ENCODE peak calls at places on chromosome 9, in five cellular contexts. M is keratinocyte, Q is MCF 10A, P is nephron progenitor cell, Z is endodermal cell. E is an unnamed sample.

GRCh38 chr9:131072871-131073237 is 23.5 kb upstream of the AIF1L start:
- DNase-seq in M (no peak), Q (no peak), P (no peak), Z (no peak), E (no peak)

GRCh38 chr9:1495282-1495681 is 445.1 kb downstream of the DMRT2 start:
- DNase-seq in M (no peak), Q (no peak), P (no peak), Z (no peak), E (no peak)

GRCh38 chr9:94156549-94157407 is 72.5 kb downstream of the PTPDC1 start:
- DNase-seq in M (no peak), Q (peak; percentile 93), P (no peak), Z (peak; percentile 24), E (no peak)

GRCh38 chr9:126049088-126049487 is 277.5 kb upstream of the MVB12B start:
- DNase-seq in M (no peak), Q (no peak), P (peak; percentile 54), Z (peak; percentile 70), E (no peak)

GRCh38 chr9:34746526-34746925 is 36.6 kb upstream of the CCL21 start:
- DNase-seq in M (no peak), Q (peak; percentile 42), P (no peak), Z (no peak), E (no peak)

GRCh38 chr9:104843644-104844226 is 79.8 kb downstream of the NIPSNAP3B start:
- DNase-seq in M (no peak), Q (no peak), P (no peak), Z (peak; percentile 19), E (no peak)

GRCh38 chr9:16728128-16728505 is 142.4 kb downstream of the BNC2 start:
- DNase-seq in M (no peak), Q (no peak), P (no peak), Z (peak; percentile 50), E (no peak)

GRCh38 chr9:36029765-36030528 is 6.8 kb upstream of the RECK start:
- DNase-seq in M (peak; percentile 89), Q (peak; percentile 94), P (no peak), Z (no peak), E (no peak)

GRCh38 chr9:112074250-112075008 is 100.7 kb downstream of the SUSD1 start:
- DNase-seq in M (no peak), Q (peak; percentile 87), P (peak; percentile 56), Z (peak; percentile 85), E (peak; percentile 20)

GRCh38 chr9:123322771-123323481 is 33.1 kb upstream of the CRB2 start:
- DNase-seq in M (no peak), Q (no peak), P (no peak), Z (peak; percentile 69), E (no peak)

GRCh38 chr9:97970106-97970505 is 13.0 kb upstream of the ANP32B start:
- DNase-seq in M (no peak), Q (no peak), P (no peak), Z (no peak), E (no peak)

GRCh38 chr9:69945671-69946141 is 97.9 kb upstream of the MAMDC2 start:
- DNase-seq in M (no peak), Q (peak; percentile 15), P (no peak), Z (no peak), E (no peak)

GRCh38 chr9:92468206-92468605 is 14.1 kb downstream of the ASPN start:
- DNase-seq in M (no peak), Q (no peak), P (no peak), Z (no peak), E (no peak)

GRCh38 chr9:136399176-136400037 is 563 bp downstream of the SNAPC4 start:
- DNase-seq in M (no peak), Q (peak; percentile 16), P (peak; percentile 43), Z (peak; percentile 60), E (no peak)

DNA sequence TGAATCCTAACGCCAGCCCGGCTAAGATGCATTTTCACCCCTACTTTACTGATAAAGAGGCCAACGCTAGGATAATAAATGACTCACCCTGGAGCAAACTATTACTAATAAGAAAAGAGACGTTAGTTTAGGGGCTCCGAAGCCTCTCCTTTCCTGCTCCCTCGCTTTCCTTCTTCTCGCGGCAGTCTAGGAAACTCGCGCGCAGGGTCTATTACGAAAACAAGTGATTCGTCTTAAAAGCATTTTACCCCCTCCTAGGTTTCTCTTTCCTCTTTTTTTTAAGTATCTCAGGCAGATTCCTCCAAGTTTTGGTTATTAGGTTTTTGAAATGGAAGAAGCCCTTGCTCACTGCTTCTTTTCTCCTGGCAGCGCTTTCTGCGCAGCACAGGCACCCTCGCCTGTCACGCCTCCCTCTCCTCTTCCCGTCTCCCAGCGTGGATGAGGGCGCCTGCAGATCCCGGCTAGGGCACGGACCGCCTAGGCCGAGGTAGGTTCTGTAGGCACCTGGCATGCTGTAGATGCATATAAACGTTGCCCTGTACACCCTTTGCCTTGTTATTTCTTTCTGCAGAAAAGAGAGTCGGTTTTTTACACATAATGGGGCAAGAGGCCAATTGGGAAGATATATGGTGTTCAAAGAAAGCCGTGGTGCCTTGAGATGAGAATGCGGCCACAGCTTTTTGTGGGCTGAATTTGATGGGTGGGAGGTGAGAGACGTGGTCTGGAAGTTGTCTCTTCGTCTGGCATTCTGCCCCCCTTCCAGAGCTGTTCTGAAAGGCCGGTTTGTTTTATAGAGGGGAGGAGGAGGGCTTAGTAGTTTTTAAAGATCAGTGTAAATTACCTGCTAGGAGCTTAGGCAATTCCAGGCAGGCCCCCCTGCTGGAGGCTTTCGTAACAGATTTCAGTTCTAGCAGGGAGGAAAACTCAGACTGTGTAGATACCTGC is 981 bp downstream of the GCNT1 start:
- DNase-seq in M (no peak), Q (peak; percentile 67), P (peak; percentile 47), Z (peak; percentile 90), E (peak; percentile 23)
- TF ChIP-seq CTCF in M (no peak), Q (peak; percentile 44), P (peak; percentile 53), Z (peak; percentile 77), E (peak; percentile 69)

GRCh38 chr9:134661791-134662142 is 20.2 kb downstream of the COL5A1 start:
- DNase-seq in M (no peak), Q (peak; percentile 57), P (no peak), Z (no peak), E (no peak)
- TF ChIP-seq CTCF in M (no peak), Q (no peak), P (no peak), Z (no peak), E (no peak)

GRCh38 chr9:88741335-88741734 is 206.4 kb downstream of the NXNL2 start:
- DNase-seq in M (no peak), Q (peak; percentile 54), P (no peak), Z (peak; percentile 80), E (no peak)
- TF ChIP-seq CTCF in M (peak; percentile 41), Q (no peak), P (peak; percentile 10), Z (peak; percentile 67), E (peak; percentile 40)

DNA sequence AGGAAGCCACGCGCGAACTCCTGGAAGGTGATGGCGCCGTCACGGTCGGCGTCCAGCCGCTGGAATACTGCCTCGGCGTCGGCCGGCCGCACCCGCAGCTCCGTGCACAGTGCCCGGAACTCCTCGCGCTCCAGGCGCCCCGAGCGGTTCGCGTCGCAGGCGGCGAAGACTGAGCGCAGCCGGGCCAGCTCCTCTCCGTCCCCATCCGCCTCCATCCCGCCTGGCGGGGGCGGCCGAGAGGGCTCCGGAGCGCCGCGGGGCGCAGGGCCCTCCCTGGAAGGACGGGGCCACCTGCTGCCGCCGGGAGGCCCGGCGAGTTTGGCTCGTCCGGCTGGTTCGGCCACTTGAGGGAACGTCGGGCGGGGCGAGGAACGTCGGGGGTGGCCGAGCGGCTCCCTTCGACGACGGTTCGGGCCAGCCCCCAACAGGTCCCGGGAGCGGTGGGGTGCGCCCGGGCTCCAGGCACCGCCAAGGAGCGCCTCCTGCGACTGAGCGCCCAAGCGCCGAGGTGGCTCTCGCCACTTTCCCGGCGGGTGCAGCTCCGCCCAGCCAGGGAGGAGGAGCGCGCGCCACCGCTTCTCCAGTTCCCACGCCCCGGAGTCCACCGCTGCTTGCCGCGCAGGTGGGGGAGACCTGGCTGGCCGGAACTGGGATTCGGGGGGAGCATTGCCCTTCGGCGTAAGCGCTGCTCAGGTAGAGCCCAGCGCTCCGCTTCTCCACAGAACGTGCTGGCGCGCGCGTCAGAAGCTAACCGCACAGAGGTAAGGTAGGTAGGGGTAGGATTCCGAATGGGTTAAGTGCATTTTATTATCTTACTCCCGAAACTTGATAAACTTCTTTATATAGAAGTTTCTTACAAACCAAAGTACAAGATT is at the start of gene RASEF:
- DNase-seq in M (no peak), Q (peak; percentile 65), P (peak; percentile 70), Z (peak; percentile 89), E (peak; percentile 79)
- TF ChIP-seq CTCF in M (peak; percentile 10), Q (peak; percentile 29), P (no peak), Z (peak; percentile 58), E (peak; percentile 51)

DNA sequence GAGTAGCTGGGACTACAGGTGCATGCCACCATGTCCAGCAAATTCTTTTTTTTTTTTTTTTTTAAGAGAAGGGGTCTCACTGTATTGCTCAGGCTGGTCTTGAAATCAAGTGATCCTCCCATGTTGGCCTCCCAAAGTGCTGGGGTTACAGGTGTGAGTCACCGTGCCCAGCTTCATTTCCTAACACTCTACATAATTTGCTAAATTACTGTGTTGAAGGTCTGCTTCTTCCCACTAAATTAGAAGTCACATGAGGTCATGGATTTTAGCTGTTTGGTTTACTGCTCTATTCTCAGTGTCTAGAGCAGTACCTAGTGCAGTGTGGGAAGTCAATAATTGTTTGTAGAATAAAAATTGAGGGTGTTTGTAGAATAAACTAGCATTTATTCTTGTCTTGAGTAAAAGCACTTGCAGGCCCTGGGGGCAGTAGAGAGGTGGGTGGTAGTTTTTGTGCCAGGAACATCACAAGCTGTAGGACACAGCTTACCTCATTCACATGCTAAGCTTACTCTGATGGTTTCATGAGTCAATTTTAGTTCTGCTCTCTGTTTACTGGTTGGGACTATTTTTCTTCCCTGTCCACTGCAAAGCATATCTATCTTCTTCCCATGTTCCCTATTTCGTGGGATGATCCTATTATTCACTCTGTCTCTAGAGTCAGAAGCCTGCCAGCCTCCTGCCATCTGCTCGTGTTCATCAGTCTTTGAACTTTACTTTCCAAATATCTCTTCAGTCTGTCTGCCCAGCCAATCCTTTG is 7.0 kb downstream of the TEX48 start:
- DNase-seq in M (no peak), Q (peak; percentile 45), P (no peak), Z (peak; percentile 31), E (no peak)
- TF ChIP-seq CTCF in M (no peak), Q (no peak), P (no peak), Z (peak; percentile 45), E (no peak)

GRCh38 chr9:6566409-6567139 is 79.0 kb downstream of the GLDC start:
- DNase-seq in M (peak; percentile 95), Q (peak; percentile 98), P (no peak), Z (no peak), E (no peak)
- TF ChIP-seq CTCF in M (no peak), Q (no peak), P (no peak), Z (no peak), E (no peak)

DNA sequence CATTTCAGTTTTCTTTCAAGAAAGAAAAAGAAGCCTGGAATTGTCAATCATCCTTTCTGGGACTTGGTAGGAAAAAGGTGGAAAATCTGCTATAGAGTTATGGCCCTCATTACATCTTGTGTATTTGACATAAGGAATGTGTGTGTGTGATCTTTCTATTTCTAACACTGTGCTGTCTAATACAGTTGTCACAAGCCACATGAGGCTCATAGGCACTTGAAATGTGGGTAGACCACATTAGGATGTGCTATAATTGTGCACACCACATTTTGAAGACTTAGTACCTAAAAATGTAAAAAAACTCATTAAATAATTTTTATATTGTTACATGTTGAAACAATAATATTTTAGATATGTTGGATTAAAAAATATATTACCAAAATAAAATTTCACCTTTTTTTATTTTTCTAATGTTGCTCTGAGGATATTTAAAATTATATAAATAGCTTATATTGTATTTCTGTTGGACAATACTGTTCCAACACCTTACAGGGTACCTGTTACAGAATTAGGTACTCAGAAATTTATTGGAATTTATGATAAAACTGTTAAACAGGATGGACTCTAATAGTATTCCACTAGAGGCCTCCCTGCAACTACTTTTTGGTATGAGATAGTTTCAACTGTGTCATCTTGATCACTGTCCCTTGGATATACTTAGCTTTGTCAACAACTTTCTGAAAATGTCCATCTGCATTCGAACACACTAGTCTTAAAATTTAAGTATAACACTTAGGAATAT is 18.4 kb downstream of the MSANTD3 start:
- DNase-seq in M (no peak), Q (no peak), P (no peak), Z (no peak), E (no peak)
- TF ChIP-seq CTCF in M (no peak), Q (no peak), P (no peak), Z (no peak), E (no peak)